ENCODE peak calls at places on chromosomes 12 and 14, in seven cellular contexts. F is T-helper 1 cell, D is endodermal cell, V is T-cell, T is AG20443, K is kidney, X is HepG2. E is an unnamed sample.

GRCh38 chr12:42691991-42692557 is 102.5 kb upstream of the PRICKLE1 start:
- DNase-seq in F (no peak), K (no peak), V (no peak), X (peak; percentile 3), D (no peak), T (no peak), E (no peak)

GRCh38 chr14:105880616-105881015 is 354.2 kb downstream of the TMEM121 start:
- DNase-seq in D (peak; percentile 10), X (no peak), F (no peak), T (no peak), K (peak; percentile 52), V (no peak), E (peak; percentile 0)

GRCh38 chr12:60195483-60195882 is 599.7 kb downstream of the SLC16A7 start:
- DNase-seq in V (no peak), F (no peak), T (no peak), K (no peak), X (no peak), D (no peak), E (no peak)

GRCh38 chr14:90903101-90903500 is 86.9 kb upstream of the TTC7B start:
- DNase-seq in F (peak; percentile 55), T (peak; percentile 78), V (peak; percentile 44), K (no peak), D (peak; percentile 76), X (peak; percentile 40), E (peak; percentile 24)

GRCh38 chr12:78732481-78732880 is 132.1 kb upstream of the SYT1 start:
- DNase-seq in F (no peak), X (no peak), T (no peak), V (no peak), K (no peak), D (peak; percentile 56), E (no peak)

GRCh38 chr12:120397827-120398563 is 29.0 kb upstream of the MSI1 start:
- DNase-seq in V (no peak), F (no peak), X (no peak), D (peak; percentile 74), K (no peak), T (no peak), E (no peak)

GRCh38 chr12:5071496-5071895 is 27.8 kb downstream of the KCNA5 start:
- DNase-seq in F (no peak), X (no peak), D (no peak), T (no peak), V (no peak), K (no peak), E (no peak)

GRCh38 chr12:50213439-50213838 is 46.3 kb upstream of the CERS5 start:
- DNase-seq in K (no peak), D (no peak), T (no peak), V (no peak), X (no peak), F (no peak), E (no peak)

GRCh38 chr12:38540156-38540555 is 223.6 kb downstream of the ALG10B start:
- DNase-seq in D (no peak), T (no peak), X (no peak), F (no peak), V (no peak), K (no peak), E (no peak)

GRCh38 chr14:102183922-102184677 is 44.4 kb downstream of the WDR20 start:
- DNase-seq in V (no peak), K (peak; percentile 16), T (no peak), D (peak; percentile 52), F (no peak), X (no peak), E (no peak)

GRCh38 chr12:5441497-5442236 is 9.8 kb downstream of the NTF3 start:
- DNase-seq in K (no peak), V (no peak), T (peak; percentile 79), F (no peak), D (peak; percentile 77), X (no peak), E (no peak)

GRCh38 chr12:66062280-66062605 is 68.3 kb downstream of the LLPH start:
- DNase-seq in V (no peak), T (no peak), F (no peak), D (no peak), X (no peak), K (no peak), E (no peak)

GRCh38 chr12:67498981-67499380 is 149.6 kb upstream of the DYRK2 start:
- DNase-seq in K (no peak), F (no peak), T (peak; percentile 33), V (no peak), X (no peak), D (no peak), E (no peak)

GRCh38 chr12:109179927-109180326 is 63.5 kb downstream of the ACACB start:
- DNase-seq in D (peak; percentile 27), T (no peak), V (no peak), K (no peak), X (no peak), F (no peak), E (no peak)

GRCh38 chr14:99260652-99261551 is 11.1 kb downstream of the BCL11B start:
- DNase-seq in V (peak; percentile 77), D (no peak), T (no peak), X (no peak), F (peak; percentile 63), K (no peak), E (peak; percentile 56)

GRCh38 chr12:111428728-111429175 is 23.0 kb downstream of the SH2B3 start:
- DNase-seq in F (no peak), K (peak; percentile 88), V (no peak), X (no peak), D (no peak), T (no peak), E (no peak)

GRCh38 chr12:42422785-42423184 is 96.8 kb downstream of the PPHLN1 start:
- DNase-seq in D (no peak), F (no peak), X (no peak), K (no peak), V (no peak), T (no peak), E (no peak)

GRCh38 chr14:25237845-25238244 is 187.9 kb upstream of the STXBP6 start:
- DNase-seq in K (no peak), V (no peak), X (peak; percentile 59), T (no peak), F (no peak), D (peak; percentile 80), E (no peak)

GRCh38 chr12:4153343-4153892 is 120.1 kb upstream of the CCND2 start:
- DNase-seq in X (no peak), V (peak; percentile 46), F (no peak), K (no peak), D (peak; percentile 52), T (no peak), E (peak; percentile 34)

GRCh38 chr14:90344285-90344684 is 12.5 kb upstream of the NRDE2 start:
- DNase-seq in D (no peak), K (no peak), X (no peak), V (no peak), F (no peak), T (no peak), E (no peak)

GRCh38 chr14:92495041-92495440 is 18.5 kb upstream of the RIN3 start:
- DNase-seq in D (peak; percentile 43), K (no peak), V (no peak), T (no peak), F (no peak), X (no peak), E (no peak)

GRCh38 chr14:105118646-105119409 is 49.7 kb downstream of the JAG2 start:
- DNase-seq in K (no peak), T (peak; percentile 10), X (no peak), D (no peak), F (no peak), V (no peak), E (no peak)

GRCh38 chr14:95935228-95935822 is 58.7 kb downstream of the TUNAR start:
- DNase-seq in V (no peak), K (no peak), F (no peak), T (peak; percentile 22), D (peak; percentile 78), X (peak; percentile 6), E (no peak)

GRCh38 chr12:27424631-27425230 is 21.8 kb upstream of the SMCO2 start:
- DNase-seq in F (no peak), D (peak; percentile 66), K (no peak), T (peak; percentile 76), V (no peak), X (peak; percentile 45), E (peak; percentile 1)

GRCh38 chr14:104734051-104734587 is 10.1 kb downstream of the ADSS1 start:
- DNase-seq in X (no peak), F (no peak), V (no peak), K (no peak), T (no peak), D (no peak), E (no peak)

GRCh38 chr14:71141701-71142374 is 234.6 kb downstream of the PCNX1 start:
- DNase-seq in D (no peak), F (no peak), T (no peak), X (no peak), K (no peak), V (no peak), E (no peak)

GRCh38 chr14:51507556-51508511 is 143.9 kb upstream of the FRMD6 start:
- DNase-seq in K (peak; percentile 92), X (no peak), V (no peak), D (no peak), F (no peak), T (peak; percentile 60), E (no peak)

GRCh38 chr12:58803893-58804292 is 116.4 kb downstream of the LRIG3 start:
- DNase-seq in T (peak; percentile 80), K (no peak), X (no peak), F (no peak), D (no peak), V (no peak), E (no peak)